ENCODE peak calls at places on chromosomes 3 and 15, in ten cellular contexts. One of them, this sample, is unnamed.

GRCh38 chr3:149527531-149528343 is 53.2 kb downstream of the TM4SF4 start:
- DNase-seq in stimulated activated CD8-positive, alpha-beta memory T cell treated with anti-CD3 and anti-CD28 coated beads, Interleukin-12 subunit alpha, Interleukin-12 subunit beta, amount 100 ng/mL, for 4 hours: no peak
- DNase-seq in endothelial cell: peak
- DNase-seq in iPS DF 19.7: no peak
- DNase-seq in SHP77: no peak
- DNase-seq in ELF-1: no peak
- DNase-seq in activated B cell treated with CpG ODN at 0.5 μM for 24 hours: no peak
- DNase-seq in neuronal stem cell: no peak
- DNase-seq in fibroblast of villous mesenchyme: peak
- DNase-seq in SW480: no peak
- DNase-seq in this sample: no peak

GRCh38 chr3:186511245-186511644 is 32.9 kb downstream of the CRYGS start:
- DNase-seq in stimulated activated CD8-positive, alpha-beta memory T cell treated with anti-CD3 and anti-CD28 coated beads, Interleukin-12 subunit alpha, Interleukin-12 subunit beta, amount 100 ng/mL, for 4 hours: no peak
- DNase-seq in endothelial cell: no peak
- DNase-seq in iPS DF 19.7: no peak
- DNase-seq in SHP77: no peak
- DNase-seq in ELF-1: no peak
- DNase-seq in activated B cell treated with CpG ODN at 0.5 μM for 24 hours: no peak
- DNase-seq in neuronal stem cell: no peak
- DNase-seq in fibroblast of villous mesenchyme: no peak
- DNase-seq in SW480: no peak
- DNase-seq in this sample: no peak

GRCh38 chr15:27045796-27046195 is 74.8 kb downstream of the GABRG3 start:
- DNase-seq in stimulated activated CD8-positive, alpha-beta memory T cell treated with anti-CD3 and anti-CD28 coated beads, Interleukin-12 subunit alpha, Interleukin-12 subunit beta, amount 100 ng/mL, for 4 hours: no peak
- DNase-seq in endothelial cell: no peak
- DNase-seq in iPS DF 19.7: no peak
- DNase-seq in SHP77: no peak
- DNase-seq in ELF-1: no peak
- DNase-seq in activated B cell treated with CpG ODN at 0.5 μM for 24 hours: no peak
- DNase-seq in neuronal stem cell: no peak
- DNase-seq in fibroblast of villous mesenchyme: no peak
- DNase-seq in SW480: no peak
- DNase-seq in this sample: no peak

GRCh38 chr15:101723161-101723873 is 956 bp downstream of the TARS3 start:
- DNase-seq in stimulated activated CD8-positive, alpha-beta memory T cell treated with anti-CD3 and anti-CD28 coated beads, Interleukin-12 subunit alpha, Interleukin-12 subunit beta, amount 100 ng/mL, for 4 hours: no peak
- DNase-seq in endothelial cell: no peak
- DNase-seq in iPS DF 19.7: no peak
- DNase-seq in SHP77: peak
- DNase-seq in ELF-1: peak
- DNase-seq in activated B cell treated with CpG ODN at 0.5 μM for 24 hours: no peak
- DNase-seq in neuronal stem cell: no peak
- DNase-seq in fibroblast of villous mesenchyme: peak
- DNase-seq in SW480: peak
- DNase-seq in this sample: no peak

GRCh38 chr15:42602501-42602900 is 27.1 kb downstream of the STARD9 start:
- DNase-seq in stimulated activated CD8-positive, alpha-beta memory T cell treated with anti-CD3 and anti-CD28 coated beads, Interleukin-12 subunit alpha, Interleukin-12 subunit beta, amount 100 ng/mL, for 4 hours: no peak
- DNase-seq in endothelial cell: no peak
- DNase-seq in iPS DF 19.7: no peak
- DNase-seq in SHP77: no peak
- DNase-seq in ELF-1: no peak
- DNase-seq in activated B cell treated with CpG ODN at 0.5 μM for 24 hours: no peak
- DNase-seq in neuronal stem cell: no peak
- DNase-seq in fibroblast of villous mesenchyme: no peak
- DNase-seq in SW480: no peak
- DNase-seq in this sample: no peak

GRCh38 chr3:119104031-119104430 is 41.9 kb upstream of the TEX55 start:
- DNase-seq in stimulated activated CD8-positive, alpha-beta memory T cell treated with anti-CD3 and anti-CD28 coated beads, Interleukin-12 subunit alpha, Interleukin-12 subunit beta, amount 100 ng/mL, for 4 hours: no peak
- DNase-seq in endothelial cell: no peak
- DNase-seq in iPS DF 19.7: no peak
- DNase-seq in SHP77: no peak
- DNase-seq in ELF-1: no peak
- DNase-seq in activated B cell treated with CpG ODN at 0.5 μM for 24 hours: no peak
- DNase-seq in neuronal stem cell: no peak
- DNase-seq in fibroblast of villous mesenchyme: no peak
- DNase-seq in SW480: no peak
- DNase-seq in this sample: no peak

GRCh38 chr15:79535536-79535935 is 103.4 kb downstream of the MINAR1 start:
- DNase-seq in stimulated activated CD8-positive, alpha-beta memory T cell treated with anti-CD3 and anti-CD28 coated beads, Interleukin-12 subunit alpha, Interleukin-12 subunit beta, amount 100 ng/mL, for 4 hours: no peak
- DNase-seq in endothelial cell: no peak
- DNase-seq in iPS DF 19.7: no peak
- DNase-seq in SHP77: no peak
- DNase-seq in ELF-1: no peak
- DNase-seq in activated B cell treated with CpG ODN at 0.5 μM for 24 hours: no peak
- DNase-seq in neuronal stem cell: no peak
- DNase-seq in fibroblast of villous mesenchyme: no peak
- DNase-seq in SW480: no peak
- DNase-seq in this sample: no peak

GRCh38 chr15:98953000-98953776 is 54.4 kb downstream of the PGPEP1L start:
- DNase-seq in stimulated activated CD8-positive, alpha-beta memory T cell treated with anti-CD3 and anti-CD28 coated beads, Interleukin-12 subunit alpha, Interleukin-12 subunit beta, amount 100 ng/mL, for 4 hours: no peak
- DNase-seq in endothelial cell: no peak
- DNase-seq in iPS DF 19.7: no peak
- DNase-seq in SHP77: no peak
- DNase-seq in ELF-1: no peak
- DNase-seq in activated B cell treated with CpG ODN at 0.5 μM for 24 hours: no peak
- DNase-seq in neuronal stem cell: no peak
- DNase-seq in fibroblast of villous mesenchyme: no peak
- DNase-seq in SW480: no peak
- DNase-seq in this sample: no peak

GRCh38 chr3:2657971-2658370 is 452.2 kb downstream of the IL5RA start:
- DNase-seq in stimulated activated CD8-positive, alpha-beta memory T cell treated with anti-CD3 and anti-CD28 coated beads, Interleukin-12 subunit alpha, Interleukin-12 subunit beta, amount 100 ng/mL, for 4 hours: no peak
- DNase-seq in endothelial cell: no peak
- DNase-seq in iPS DF 19.7: no peak
- DNase-seq in SHP77: no peak
- DNase-seq in ELF-1: no peak
- DNase-seq in activated B cell treated with CpG ODN at 0.5 μM for 24 hours: no peak
- DNase-seq in neuronal stem cell: no peak
- DNase-seq in fibroblast of villous mesenchyme: peak
- DNase-seq in SW480: no peak
- DNase-seq in this sample: no peak

GRCh38 chr3:181921220-181921619 is 209.5 kb downstream of the SOX2 start:
- DNase-seq in stimulated activated CD8-positive, alpha-beta memory T cell treated with anti-CD3 and anti-CD28 coated beads, Interleukin-12 subunit alpha, Interleukin-12 subunit beta, amount 100 ng/mL, for 4 hours: no peak
- DNase-seq in endothelial cell: no peak
- DNase-seq in iPS DF 19.7: no peak
- DNase-seq in SHP77: no peak
- DNase-seq in ELF-1: no peak
- DNase-seq in activated B cell treated with CpG ODN at 0.5 μM for 24 hours: no peak
- DNase-seq in neuronal stem cell: no peak
- DNase-seq in fibroblast of villous mesenchyme: no peak
- DNase-seq in SW480: no peak
- DNase-seq in this sample: no peak

GRCh38 chr15:52492132-52492531 is 36.5 kb downstream of the MYO5A start:
- DNase-seq in stimulated activated CD8-positive, alpha-beta memory T cell treated with anti-CD3 and anti-CD28 coated beads, Interleukin-12 subunit alpha, Interleukin-12 subunit beta, amount 100 ng/mL, for 4 hours: no peak
- DNase-seq in endothelial cell: no peak
- DNase-seq in iPS DF 19.7: no peak
- DNase-seq in SHP77: no peak
- DNase-seq in ELF-1: no peak
- DNase-seq in activated B cell treated with CpG ODN at 0.5 μM for 24 hours: no peak
- DNase-seq in neuronal stem cell: no peak
- DNase-seq in fibroblast of villous mesenchyme: no peak
- DNase-seq in SW480: no peak
- DNase-seq in this sample: no peak

GRCh38 chr3:195236801-195237570 is 34.0 kb downstream of the XXYLT1 start:
- DNase-seq in stimulated activated CD8-positive, alpha-beta memory T cell treated with anti-CD3 and anti-CD28 coated beads, Interleukin-12 subunit alpha, Interleukin-12 subunit beta, amount 100 ng/mL, for 4 hours: no peak
- DNase-seq in endothelial cell: no peak
- DNase-seq in iPS DF 19.7: no peak
- DNase-seq in SHP77: no peak
- DNase-seq in ELF-1: no peak
- DNase-seq in activated B cell treated with CpG ODN at 0.5 μM for 24 hours: peak
- DNase-seq in neuronal stem cell: no peak
- DNase-seq in fibroblast of villous mesenchyme: no peak
- DNase-seq in SW480: no peak
- DNase-seq in this sample: no peak